ENCODE peak calls at places on chromosomes 13 and 19, in four cellular contexts. One of them, this sample, is unnamed.
A peak's percentile ranks its signal among the peaks of the same experiment; 100 is the strongest.

GRCh38 chr19:50380767-50381166 is 3.4 kb upstream of the POLD1 start:
- DNase-seq in Daoy: no peak
- DNase-seq in uterus: no peak
- DNase-seq in HEK293T: no peak
- DNase-seq in this sample: peak; percentile 93

GRCh38 chr13:94345374-94346195 is 133.9 kb downstream of the DCT start:
- DNase-seq in uterus: no peak
- DNase-seq in Daoy: no peak
- DNase-seq in HEK293T: no peak
- DNase-seq in this sample: peak; percentile 32

GRCh38 chr19:10206226-10206873 is 11.6 kb upstream of the DNMT1 start:
- DNase-seq in Daoy: peak; percentile 72
- DNase-seq in uterus: no peak
- DNase-seq in HEK293T: no peak
- DNase-seq in this sample: no peak

GRCh38 chr13:53719281-53719680 is 690.7 kb downstream of the OLFM4 start:
- DNase-seq in uterus: no peak
- DNase-seq in HEK293T: no peak
- DNase-seq in Daoy: no peak
- DNase-seq in this sample: no peak

GRCh38 chr13:114282143-114282685 is 813 bp downstream of the UPF3A start:
- DNase-seq in uterus: no peak
- DNase-seq in Daoy: peak; percentile 33
- DNase-seq in HEK293T: peak; percentile 35
- DNase-seq in this sample: peak; percentile 73

GRCh38 chr19:55340144-55340783 is 588 bp downstream of the KMT5C start:
- DNase-seq in uterus: no peak
- DNase-seq in HEK293T: no peak
- DNase-seq in Daoy: no peak
- DNase-seq in this sample: peak; percentile 12

GRCh38 chr13:43041368-43041921 is 18.1 kb downstream of the DNAJC15 start:
- DNase-seq in uterus: no peak
- DNase-seq in HEK293T: no peak
- DNase-seq in Daoy: no peak
- DNase-seq in this sample: no peak

GRCh38 chr13:78750735-78751134 is 91.8 kb upstream of the OBI1 start:
- DNase-seq in uterus: no peak
- DNase-seq in HEK293T: no peak
- DNase-seq in Daoy: no peak
- DNase-seq in this sample: no peak

GRCh38 chr19:7311911-7312310 is 17.7 kb upstream of the INSR start:
- DNase-seq in uterus: no peak
- DNase-seq in HEK293T: no peak
- DNase-seq in Daoy: no peak
- DNase-seq in this sample: no peak

GRCh38 chr19:17985037-17985818 is 18.3 kb downstream of the KCNN1 start:
- DNase-seq in HEK293T: no peak
- DNase-seq in Daoy: peak; percentile 35
- DNase-seq in uterus: no peak
- DNase-seq in this sample: no peak

GRCh38 chr13:43489168-43489730 is 297.5 kb downstream of the ENOX1 start:
- DNase-seq in HEK293T: no peak
- DNase-seq in Daoy: no peak
- DNase-seq in uterus: peak; percentile 28
- DNase-seq in this sample: no peak

GRCh38 chr13:114063545-114064515 is 68.6 kb downstream of the RASA3 start:
- DNase-seq in uterus: peak; percentile 75
- DNase-seq in HEK293T: no peak
- DNase-seq in Daoy: peak; percentile 43
- DNase-seq in this sample: no peak

GRCh38 chr13:51520524-51520923 is 63.7 kb upstream of the WDFY2 start:
- DNase-seq in Daoy: peak; percentile 46
- DNase-seq in HEK293T: no peak
- DNase-seq in uterus: no peak
- DNase-seq in this sample: peak; percentile 68

GRCh38 chr13:63501702-63502101 is 2086.1 kb upstream of the PCDH20 start:
- DNase-seq in HEK293T: no peak
- DNase-seq in Daoy: no peak
- DNase-seq in uterus: no peak
- DNase-seq in this sample: peak; percentile 4

GRCh38 chr19:1315470-1316166 is 29.9 kb downstream of the EFNA2 start:
- DNase-seq in Daoy: peak; percentile 66
- DNase-seq in HEK293T: peak; percentile 72
- DNase-seq in uterus: no peak
- DNase-seq in this sample: peak; percentile 67

GRCh38 chr13:25085125-25085742 is 10.7 kb upstream of the PABPC3 start:
- DNase-seq in Daoy: peak; percentile 30
- DNase-seq in HEK293T: peak; percentile 39
- DNase-seq in uterus: no peak
- DNase-seq in this sample: peak; percentile 59

GRCh38 chr19:55485439-55486011 is 537 bp downstream of the NAT14 start:
- DNase-seq in uterus: no peak
- DNase-seq in HEK293T: no peak
- DNase-seq in Daoy: no peak
- DNase-seq in this sample: no peak

GRCh38 chr19:40813182-40813581 is 14.2 kb downstream of the EGLN2 start:
- DNase-seq in uterus: peak; percentile 43
- DNase-seq in Daoy: no peak
- DNase-seq in HEK293T: no peak
- DNase-seq in this sample: no peak

GRCh38 chr13:49098771-49099512 is 121.2 kb upstream of the MLNR start:
- DNase-seq in uterus: no peak
- DNase-seq in Daoy: peak; percentile 4
- DNase-seq in HEK293T: no peak
- DNase-seq in this sample: no peak

GRCh38 chr19:52138614-52139290 is 986 bp downstream of the ZNF616 start:
- DNase-seq in Daoy: peak; percentile 64
- DNase-seq in uterus: peak; percentile 20
- DNase-seq in HEK293T: peak; percentile 12
- DNase-seq in this sample: peak; percentile 65

GRCh38 chr13:35388979-35389378 is 87.5 kb downstream of the MAB21L1 start:
- DNase-seq in HEK293T: no peak
- DNase-seq in Daoy: no peak
- DNase-seq in uterus: no peak
- DNase-seq in this sample: peak; percentile 47

GRCh38 chr19:9010693-9011092 is 484 bp upstream of the MUC16 start:
- DNase-seq in uterus: no peak
- DNase-seq in HEK293T: no peak
- DNase-seq in Daoy: no peak
- DNase-seq in this sample: no peak

GRCh38 chr13:91450913-91451312 is 52.5 kb downstream of the GPC5 start:
- DNase-seq in HEK293T: no peak
- DNase-seq in uterus: no peak
- DNase-seq in Daoy: no peak
- DNase-seq in this sample: no peak

GRCh38 chr19:35220315-35220921 is 8.1 kb downstream of the FAM187B start:
- DNase-seq in uterus: no peak
- DNase-seq in Daoy: no peak
- DNase-seq in HEK293T: no peak
- DNase-seq in this sample: peak; percentile 53

GRCh38 chr13:27043013-27043412 is 128.6 kb downstream of the USP12 start:
- DNase-seq in Daoy: peak; percentile 93
- DNase-seq in uterus: no peak
- DNase-seq in HEK293T: no peak
- DNase-seq in this sample: peak; percentile 90

GRCh38 chr19:17103177-17103576 is 27.6 kb downstream of the MYO9B start:
- DNase-seq in uterus: no peak
- DNase-seq in Daoy: peak; percentile 49
- DNase-seq in HEK293T: peak; percentile 46
- DNase-seq in this sample: no peak

GRCh38 chr13:52850396-52851152 is 2.1 kb upstream of the PCDH8 start:
- DNase-seq in HEK293T: peak; percentile 81
- DNase-seq in uterus: peak; percentile 26
- DNase-seq in Daoy: peak; percentile 82
- DNase-seq in this sample: peak; percentile 92

GRCh38 chr13:25372275-25373081 is 704 bp downstream of the ATP8A2 start:
- DNase-seq in HEK293T: peak; percentile 12
- DNase-seq in uterus: no peak
- DNase-seq in Daoy: no peak
- DNase-seq in this sample: no peak

GRCh38 chr19:45515081-45515624 is 7.9 kb downstream of the VASP start:
- DNase-seq in Daoy: peak; percentile 41
- DNase-seq in HEK293T: no peak
- DNase-seq in uterus: no peak
- DNase-seq in this sample: no peak

GRCh38 chr19:3836887-3837286 is 32.0 kb downstream of the ZFR2 start:
- DNase-seq in Daoy: no peak
- DNase-seq in uterus: no peak
- DNase-seq in HEK293T: no peak
- DNase-seq in this sample: no peak

GRCh38 chr13:22055259-22055658 is 384.4 kb downstream of the FGF9 start:
- DNase-seq in Daoy: no peak
- DNase-seq in uterus: no peak
- DNase-seq in HEK293T: no peak
- DNase-seq in this sample: no peak

GRCh38 chr13:95474992-95475391 is 77.5 kb upstream of the CLDN10 start:
- DNase-seq in Daoy: no peak
- DNase-seq in uterus: no peak
- DNase-seq in HEK293T: no peak
- DNase-seq in this sample: no peak

GRCh38 chr13:57409121-57409520 is 222.4 kb upstream of the PCDH17 start:
- DNase-seq in uterus: no peak
- DNase-seq in Daoy: no peak
- DNase-seq in HEK293T: no peak
- DNase-seq in this sample: no peak

GRCh38 chr13:113650275-113650674 is 7.7 kb downstream of the ATP4B start:
- DNase-seq in uterus: peak; percentile 5
- DNase-seq in Daoy: no peak
- DNase-seq in HEK293T: no peak
- DNase-seq in this sample: no peak

GRCh38 chr19:2982983-2983350 is 5.6 kb downstream of the TLE6 start:
- DNase-seq in Daoy: peak; percentile 60
- DNase-seq in uterus: peak; percentile 98
- DNase-seq in HEK293T: no peak
- DNase-seq in this sample: peak; percentile 97

GRCh38 chr13:59734393-59734792 is 429.3 kb downstream of the DIAPH3 start:
- DNase-seq in uterus: no peak
- DNase-seq in HEK293T: no peak
- DNase-seq in Daoy: no peak
- DNase-seq in this sample: no peak

GRCh38 chr13:113743366-113744195 is 15.4 kb upstream of the TMEM255B start:
- DNase-seq in HEK293T: no peak
- DNase-seq in uterus: no peak
- DNase-seq in Daoy: no peak
- DNase-seq in this sample: no peak

GRCh38 chr13:80802946-80803345 is 462.0 kb upstream of the SPRY2 start:
- DNase-seq in Daoy: no peak
- DNase-seq in uterus: no peak
- DNase-seq in HEK293T: no peak
- DNase-seq in this sample: no peak

GRCh38 chr13:27868639-27869435 is 51.0 kb upstream of the PDX1 start:
- DNase-seq in Daoy: no peak
- DNase-seq in uterus: no peak
- DNase-seq in HEK293T: no peak
- DNase-seq in this sample: peak; percentile 6